ENCODE peak calls at places on chromosomes 6 and 20, in seven cellular contexts. B is CD14-positive monocyte, D is AG09309, L is coronary artery, P is endothelial cell of umbilical vein, V is fibroblast of mammary gland, U is progenitor cell of endocrine pancreas. R is an unnamed sample.
A peak's percentile ranks its signal among the peaks of the same experiment; 100 is the strongest.

GRCh38 chr6:15776458-15776980 is 113.7 kb upstream of the DTNBP1 start:
- DNase-seq in P (no peak), D (no peak), U (no peak), L (no peak), V (no peak), B (no peak), R (peak; percentile 25)

GRCh38 chr20:25296094-25297093 is 48.5 kb downstream of the PYGB start:
- DNase-seq in P (no peak), U (no peak), L (no peak), D (no peak), B (no peak), V (peak; percentile 57), R (peak; percentile 68)

GRCh38 chr6:100453701-100454521 is 10.8 kb downstream of the SIM1 start:
- DNase-seq in U (peak; percentile 59), D (no peak), P (no peak), L (no peak), B (no peak), V (no peak), R (no peak)

GRCh38 chr20:22414354-22414753 is 170.0 kb downstream of the FOXA2 start:
- DNase-seq in B (no peak), L (no peak), U (no peak), V (peak; percentile 73), P (no peak), D (peak; percentile 3), R (no peak)

GRCh38 chr6:126064994-126065401 is 78.7 kb downstream of the TRMT11 start:
- DNase-seq in D (no peak), L (no peak), P (no peak), B (no peak), V (no peak), U (no peak), R (no peak)

GRCh38 chr6:99822741-99823512 is 171.1 kb downstream of the MCHR2 start:
- DNase-seq in L (no peak), B (no peak), U (no peak), V (peak; percentile 76), P (peak; percentile 49), D (peak; percentile 33), R (peak; percentile 66)

GRCh38 chr6:135451617-135452190 is 45.8 kb downstream of the AHI1 start:
- DNase-seq in P (peak; percentile 63), V (peak; percentile 57), U (no peak), L (no peak), D (no peak), B (no peak), R (no peak)

GRCh38 chr6:46274502-46274901 is 103.7 kb upstream of the ENPP5 start:
- DNase-seq in P (no peak), V (no peak), U (no peak), L (no peak), B (no peak), D (no peak), R (no peak)

GRCh38 chr6:123636771-123637170 is at the start of gene TRDN:
- DNase-seq in P (no peak), B (no peak), V (no peak), L (no peak), D (no peak), U (no peak), R (no peak)

GRCh38 chr20:50415516-50416268 is 94.5 kb upstream of the PTPN1 start:
- DNase-seq in V (peak; percentile 98), P (peak; percentile 75), L (peak; percentile 100), D (peak; percentile 76), B (no peak), U (no peak), R (no peak)

GRCh38 chr20:52828199-52828598 is 144.0 kb upstream of the TSHZ2 start:
- DNase-seq in B (no peak), D (no peak), L (no peak), P (no peak), U (no peak), V (peak; percentile 31), R (no peak)

GRCh38 chr6:49269190-49269589 is 193.9 kb downstream of the MMUT start:
- DNase-seq in U (no peak), D (peak; percentile 13), L (no peak), P (no peak), V (peak; percentile 56), B (no peak), R (no peak)

GRCh38 chr6:14871196-14871595 is 374.7 kb upstream of the JARID2 start:
- DNase-seq in U (no peak), L (no peak), D (no peak), B (no peak), P (no peak), V (no peak), R (no peak)

GRCh38 chr20:53331151-53331973 is 262.3 kb downstream of the ZNF217 start:
- DNase-seq in U (no peak), B (no peak), D (no peak), L (no peak), V (peak; percentile 68), P (no peak), R (no peak)

GRCh38 chr6:453152-453551 is 61.6 kb downstream of the IRF4 start:
- DNase-seq in P (no peak), D (no peak), V (peak; percentile 92), U (no peak), B (no peak), L (peak; percentile 65), R (no peak)

GRCh38 chr6:130717657-130718056 is 109.5 kb upstream of the SMLR1 start:
- DNase-seq in P (no peak), U (no peak), L (no peak), D (no peak), V (no peak), B (no peak), R (no peak)

GRCh38 chr6:31922942-31923341 is 4.6 kb upstream of the C2 start:
- DNase-seq in U (no peak), L (no peak), V (peak; percentile 29), P (no peak), B (no peak), D (no peak), R (no peak)
- TF ChIP-seq CTCF in U (peak; percentile 25), L (no peak), V (peak; percentile 17), P (no peak), B (no peak), D (no peak), R (peak; percentile 41)

DNA sequence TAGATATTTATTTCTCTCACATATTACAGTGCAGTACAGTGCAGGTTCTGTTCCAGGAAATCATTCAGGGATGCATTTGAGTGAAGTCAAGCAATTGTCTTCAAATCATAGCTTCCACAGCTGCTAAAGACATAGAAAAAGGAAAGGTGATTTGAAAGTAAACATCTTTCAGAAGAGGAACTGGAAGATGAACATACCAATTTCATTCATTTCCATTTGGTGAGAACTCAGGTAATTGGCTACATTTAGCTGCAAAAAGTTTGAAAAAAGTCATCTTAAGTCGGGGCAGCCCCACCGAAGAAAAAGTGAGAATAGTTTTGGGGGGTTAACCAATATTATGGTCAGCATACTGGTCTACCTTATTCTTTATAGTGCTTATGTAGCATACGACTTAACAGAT is 61.4 kb upstream of the IL20RA start:
- DNase-seq in P (no peak), D (no peak), V (no peak), L (no peak), B (no peak), U (no peak), R (no peak)
- TF ChIP-seq CTCF in P (no peak), D (no peak), V (no peak), L (no peak), B (no peak), U (no peak), R (no peak)

GRCh38 chr6:24935753-24936152 is at the start of gene RIPOR2:
- DNase-seq in U (no peak), D (no peak), B (peak; percentile 78), L (no peak), P (no peak), V (no peak), R (no peak)

GRCh38 chr6:24935323-24935722 is 437 bp downstream of the RIPOR2 start:
- DNase-seq in B (no peak), L (no peak), D (no peak), P (no peak), U (no peak), V (peak; percentile 10), R (no peak)

GRCh38 chr6:24933266-24933665 is 2.5 kb downstream of the RIPOR2 start:
- DNase-seq in P (no peak), B (no peak), V (no peak), U (no peak), L (no peak), D (no peak), R (no peak)

GRCh38 chr6:24932832-24933231 is 2.9 kb downstream of the RIPOR2 start:
- DNase-seq in U (no peak), D (no peak), B (no peak), L (no peak), V (no peak), P (no peak), R (no peak)

GRCh38 chr6:24933868-24934401 is 1.8 kb downstream of the RIPOR2 start:
- DNase-seq in P (peak; percentile 22), U (no peak), V (peak; percentile 18), L (no peak), D (no peak), B (no peak), R (no peak)
- TF ChIP-seq CTCF in P (peak; percentile 57), U (peak; percentile 53), V (peak; percentile 53), L (no peak), D (peak; percentile 24), B (peak; percentile 95), R (peak; percentile 86)

GRCh38 chr6:37820713-37821069 is 1.2 kb downstream of the ZFAND3 start:
- DNase-seq in D (no peak), P (no peak), V (no peak), B (no peak), U (no peak), L (no peak), R (no peak)
- TF ChIP-seq CTCF in D (no peak), P (no peak), V (no peak), B (no peak), U (no peak), L (no peak), R (no peak)

GRCh38 chr6:44000164-44000842 is 126.9 kb downstream of the MRPL14 start:
- DNase-seq in L (no peak), B (peak; percentile 93), V (no peak), P (no peak), U (no peak), D (no peak), R (peak; percentile 77)

GRCh38 chr6:44002071-44002590 is 125.1 kb downstream of the MRPL14 start:
- DNase-seq in P (no peak), B (peak; percentile 27), V (no peak), U (peak; percentile 73), D (no peak), L (no peak), R (no peak)

GRCh38 chr6:44002591-44003344 is 124.5 kb downstream of the MRPL14 start:
- DNase-seq in L (no peak), V (peak; percentile 50), P (peak; percentile 25), U (peak; percentile 71), B (peak; percentile 76), D (no peak), R (peak; percentile 78)

GRCh38 chr6:43999628-44000027 is 127.6 kb downstream of the MRPL14 start:
- DNase-seq in U (no peak), V (no peak), B (peak; percentile 27), L (no peak), P (no peak), D (no peak), R (no peak)

DNA sequence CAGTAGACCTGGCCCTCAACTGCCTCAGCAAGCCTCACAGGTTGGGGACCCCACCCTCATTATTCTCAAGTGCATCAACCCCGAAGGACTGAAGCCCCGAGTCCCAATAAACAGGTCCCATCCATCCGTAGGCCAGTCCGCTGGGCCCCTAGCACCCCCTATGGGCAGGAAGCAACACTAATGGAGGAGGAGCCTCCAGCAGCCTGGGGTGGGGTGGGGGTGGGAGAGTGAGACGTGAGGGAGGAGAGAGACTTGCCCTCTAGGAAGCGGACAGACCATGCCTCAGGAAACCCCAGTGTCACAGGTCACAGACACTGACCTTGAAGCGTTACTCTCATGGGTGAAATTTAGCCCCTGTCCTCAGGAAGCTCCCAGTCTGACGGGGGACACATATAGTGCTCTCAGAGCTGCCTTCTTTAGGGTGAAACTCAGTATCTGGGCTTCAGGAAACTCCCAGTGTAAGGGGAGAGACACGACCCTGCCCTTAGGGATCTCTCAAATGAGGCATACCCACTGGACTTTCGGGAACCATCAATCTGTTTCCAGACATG is 125.9 kb downstream of the MRPL14 start:
- DNase-seq in P (peak; percentile 11), V (no peak), B (peak; percentile 51), L (no peak), U (no peak), D (no peak), R (peak; percentile 62)
- TF ChIP-seq CTCF in P (peak; percentile 46), V (peak; percentile 41), B (peak; percentile 46), L (no peak), U (peak; percentile 42), D (peak; percentile 44), R (peak; percentile 58)